ENCODE peak calls at places on chromosomes 4 and X, in five cellular contexts. R, Y, D, M and N are unnamed samples.

GRCh38 chrX:70664726-70665125 is 220.1 kb downstream of the DLG3 start:
- DNase-seq in M (no peak), R (peak), Y (no peak), D (no peak), N (no peak)

GRCh38 chrX:28586891-28587635 is at the start of gene IL1RAPL1:
- DNase-seq in Y (no peak), D (peak), R (peak), M (no peak), N (no peak)

GRCh38 chr4:35539404-35540055 is 704.8 kb downstream of the ARAP2 start:
- DNase-seq in Y (no peak), R (no peak), M (no peak), D (no peak), N (no peak)

GRCh38 chr4:124903995-124904722 is 191.6 kb upstream of the ANKRD50 start:
- DNase-seq in D (no peak), Y (no peak), M (no peak), R (peak), N (no peak)

GRCh38 chrX:54811301-54811885 is 3.8 kb downstream of the MAGED2 start:
- DNase-seq in Y (no peak), M (no peak), D (no peak), R (no peak), N (peak)

GRCh38 chrX:22429704-22430103 is 157.0 kb downstream of the CBLL2 start:
- DNase-seq in Y (no peak), D (no peak), R (no peak), M (no peak), N (no peak)

GRCh38 chrX:115563633-115564182 is 2.7 kb downstream of the PLS3 start:
- DNase-seq in R (no peak), D (no peak), Y (no peak), M (no peak), N (no peak)

GRCh38 chrX:130110379-130111219 is at the start of gene ELF4:
- DNase-seq in M (no peak), D (no peak), Y (no peak), R (peak), N (no peak)

GRCh38 chr4:153205757-153206156 is 1.5 kb downstream of the TRIM2 start:
- DNase-seq in D (no peak), Y (peak), R (no peak), M (peak), N (no peak)

GRCh38 chrX:117972681-117973080 is 143.9 kb downstream of the KLHL13 start:
- DNase-seq in Y (no peak), D (no peak), R (no peak), M (no peak), N (no peak)

GRCh38 chr4:4866833-4867744 is 7.6 kb downstream of the MSX1 start:
- DNase-seq in M (no peak), D (no peak), R (no peak), Y (no peak), N (no peak)

GRCh38 chr4:3399277-3400194 is 42.2 kb upstream of the HGFAC start:
- DNase-seq in D (peak), Y (no peak), R (no peak), M (no peak), N (no peak)

GRCh38 chr4:891747-892146 is 40.4 kb downstream of the GAK start:
- DNase-seq in R (no peak), M (no peak), Y (no peak), D (no peak), N (no peak)

GRCh38 chr4:186958951-186959350 is 235.3 kb upstream of the FAT1 start:
- DNase-seq in R (no peak), Y (no peak), M (no peak), D (no peak), N (no peak)

GRCh38 chr4:101103381-101104142 is 243.8 kb downstream of the PPP3CA start:
- DNase-seq in D (peak), R (peak), Y (no peak), M (no peak), N (no peak)

GRCh38 chrX:88603237-88603636 is 143.8 kb upstream of the CPXCR1 start:
- DNase-seq in Y (no peak), M (no peak), D (no peak), R (no peak), N (no peak)

GRCh38 chr4:72987741-72988729 is 81.5 kb downstream of the COX18 start:
- DNase-seq in D (no peak), M (no peak), R (peak), Y (no peak), N (no peak)

GRCh38 chr4:93433840-93434239 is 394.7 kb upstream of the ATOH1 start:
- DNase-seq in R (no peak), M (no peak), D (no peak), Y (no peak), N (no peak)

GRCh38 chrX:18674417-18674787 is 2.5 kb upstream of the RS1 start:
- DNase-seq in Y (no peak), D (no peak), R (no peak), M (no peak), N (no peak)

GRCh38 chr4:107579099-107579498 is 140.9 kb downstream of the PAPSS1 start:
- DNase-seq in M (no peak), R (no peak), Y (no peak), D (no peak), N (no peak)

GRCh38 chr4:184309241-184310170 is 91.8 kb upstream of the ENPP6 start:
- DNase-seq in R (no peak), Y (no peak), D (no peak), M (no peak), N (no peak)

GRCh38 chr4:52941450-52941849 is 79.3 kb downstream of the RASL11B start:
- DNase-seq in D (no peak), R (no peak), M (no peak), Y (no peak), N (no peak)

GRCh38 chr4:142416121-142416520 is 430.0 kb downstream of the INPP4B start:
- DNase-seq in M (no peak), R (peak), D (no peak), Y (no peak), N (no peak)

GRCh38 chr4:25654971-25655963 is at the start of gene SLC34A2:
- DNase-seq in Y (peak), D (no peak), R (no peak), M (no peak), N (no peak)

GRCh38 chr4:19945979-19946380 is 305.7 kb upstream of the SLIT2 start:
- DNase-seq in R (peak), Y (peak), M (no peak), D (no peak), N (no peak)

GRCh38 chr4:168486961-168487820 is 6.9 kb upstream of the DDX60L start:
- DNase-seq in M (no peak), Y (no peak), R (peak), D (no peak), N (no peak)

GRCh38 chr4:64158648-64159326 is 250.5 kb downstream of the TECRL start:
- DNase-seq in R (peak), Y (peak), M (no peak), D (no peak), N (no peak)

GRCh38 chrX:12007881-12008280 is 130.4 kb upstream of the FRMPD4 start:
- DNase-seq in Y (no peak), R (peak), D (no peak), M (no peak), N (no peak)

GRCh38 chrX:67104982-67105757 is 438.7 kb upstream of the AR start:
- DNase-seq in D (no peak), Y (no peak), R (no peak), M (no peak), N (no peak)

GRCh38 chrX:2934715-2935363 is 5.7 kb upstream of the ARSD start:
- DNase-seq in R (no peak), M (no peak), Y (no peak), D (no peak), N (no peak)

GRCh38 chrX:12315526-12315925 is 177.3 kb downstream of the FRMPD4 start:
- DNase-seq in Y (no peak), M (no peak), D (no peak), R (peak), N (no peak)

GRCh38 chr4:167282171-167282864 is 48.0 kb upstream of the SPOCK3 start:
- DNase-seq in M (no peak), D (no peak), R (no peak), Y (no peak), N (no peak)

GRCh38 chr4:17770845-17771244 is 10.6 kb downstream of the FAM184B start:
- DNase-seq in R (no peak), Y (no peak), D (no peak), M (no peak), N (no peak)

GRCh38 chr4:41102360-41103092 is 111.8 kb downstream of the APBB2 start:
- DNase-seq in Y (no peak), R (no peak), D (no peak), M (no peak), N (no peak)

GRCh38 chr4:18850763-18851331 is 829.3 kb upstream of the LCORL start:
- DNase-seq in Y (no peak), D (no peak), R (no peak), M (no peak), N (no peak)

GRCh38 chrX:155179343-155179997 is 36.8 kb upstream of the VBP1 start:
- DNase-seq in M (no peak), Y (no peak), R (no peak), D (no peak), N (no peak)

GRCh38 chr4:160772668-160773067 is 1391.1 kb downstream of the FSTL5 start:
- DNase-seq in D (no peak), M (no peak), R (no peak), Y (no peak), N (no peak)